ENCODE peak calls at places on chromosome 22, in nine cellular contexts. One of them, this sample, is unnamed.
A peak's percentile ranks its signal among the peaks of the same experiment; 100 is the strongest.

GRCh38 chr22:44399906-44400762 is 87.4 kb upstream of the SHISAL1 start:
- DNase-seq in BE2C: peak; percentile 5
- DNase-seq in heart left ventricle: peak; percentile 11
- DNase-seq in upper lobe of right lung: peak; percentile 45
- DNase-seq in brain microvascular endothelial cell: no peak
- DNase-seq in cardiac muscle cell: no peak
- DNase-seq in mesendoderm: no peak
- DNase-seq in pancreas: no peak
- DNase-seq in MM.1S: no peak
- DNase-seq in this sample: no peak

GRCh38 chr22:46977656-46978343 is 215.3 kb downstream of the TBC1D22A start:
- DNase-seq in BE2C: no peak
- DNase-seq in heart left ventricle: no peak
- DNase-seq in upper lobe of right lung: no peak
- DNase-seq in brain microvascular endothelial cell: no peak
- DNase-seq in cardiac muscle cell: no peak
- DNase-seq in mesendoderm: no peak
- DNase-seq in pancreas: no peak
- DNase-seq in MM.1S: no peak
- DNase-seq in this sample: no peak

GRCh38 chr22:28411125-28411524 is 268.5 kb downstream of the TTC28 start:
- DNase-seq in BE2C: no peak
- DNase-seq in heart left ventricle: no peak
- DNase-seq in upper lobe of right lung: no peak
- DNase-seq in brain microvascular endothelial cell: no peak
- DNase-seq in cardiac muscle cell: no peak
- DNase-seq in mesendoderm: no peak
- DNase-seq in pancreas: no peak
- DNase-seq in MM.1S: no peak
- DNase-seq in this sample: no peak

GRCh38 chr22:38267086-38267485 is 5.7 kb downstream of the TMEM184B start:
- DNase-seq in BE2C: no peak
- DNase-seq in heart left ventricle: peak; percentile 69
- DNase-seq in upper lobe of right lung: no peak
- DNase-seq in brain microvascular endothelial cell: no peak
- DNase-seq in cardiac muscle cell: no peak
- DNase-seq in mesendoderm: no peak
- DNase-seq in pancreas: no peak
- DNase-seq in MM.1S: no peak
- DNase-seq in this sample: no peak

GRCh38 chr22:19105867-19106802 is 16.1 kb downstream of the DGCR2 start:
- DNase-seq in BE2C: peak; percentile 34
- DNase-seq in heart left ventricle: no peak
- DNase-seq in upper lobe of right lung: peak; percentile 63
- DNase-seq in brain microvascular endothelial cell: no peak
- DNase-seq in cardiac muscle cell: no peak
- DNase-seq in mesendoderm: peak; percentile 37
- DNase-seq in pancreas: no peak
- DNase-seq in MM.1S: no peak
- DNase-seq in this sample: no peak

GRCh38 chr22:44698531-44699421 is 3.2 kb upstream of the PRR5 start:
- DNase-seq in BE2C: no peak
- DNase-seq in heart left ventricle: peak; percentile 42
- DNase-seq in upper lobe of right lung: no peak
- DNase-seq in brain microvascular endothelial cell: peak; percentile 57
- DNase-seq in cardiac muscle cell: peak; percentile 57
- DNase-seq in mesendoderm: peak; percentile 91
- DNase-seq in pancreas: no peak
- DNase-seq in MM.1S: no peak
- DNase-seq in this sample: peak; percentile 89

GRCh38 chr22:46537946-46538815 is 761 bp upstream of the CELSR1 start:
- DNase-seq in BE2C: peak; percentile 46
- DNase-seq in heart left ventricle: no peak
- DNase-seq in upper lobe of right lung: peak; percentile 83
- DNase-seq in brain microvascular endothelial cell: peak; percentile 34
- DNase-seq in cardiac muscle cell: peak; percentile 72
- DNase-seq in mesendoderm: peak; percentile 48
- DNase-seq in pancreas: no peak
- DNase-seq in MM.1S: no peak
- DNase-seq in this sample: no peak

GRCh38 chr22:45320326-45320976 is 10.7 kb downstream of the FAM118A start:
- DNase-seq in BE2C: no peak
- DNase-seq in heart left ventricle: no peak
- DNase-seq in upper lobe of right lung: no peak
- DNase-seq in brain microvascular endothelial cell: no peak
- DNase-seq in cardiac muscle cell: no peak
- DNase-seq in mesendoderm: no peak
- DNase-seq in pancreas: no peak
- DNase-seq in MM.1S: no peak
- DNase-seq in this sample: peak; percentile 81

GRCh38 chr22:19739911-19740449 is 16.6 kb downstream of the GP1BB start:
- DNase-seq in BE2C: peak; percentile 52
- DNase-seq in heart left ventricle: no peak
- DNase-seq in upper lobe of right lung: no peak
- DNase-seq in brain microvascular endothelial cell: no peak
- DNase-seq in cardiac muscle cell: no peak
- DNase-seq in mesendoderm: no peak
- DNase-seq in pancreas: no peak
- DNase-seq in MM.1S: no peak
- DNase-seq in this sample: no peak

GRCh38 chr22:43850529-43850928 is 11.8 kb downstream of the SULT4A1 start:
- DNase-seq in BE2C: no peak
- DNase-seq in heart left ventricle: no peak
- DNase-seq in upper lobe of right lung: peak; percentile 45
- DNase-seq in brain microvascular endothelial cell: no peak
- DNase-seq in cardiac muscle cell: no peak
- DNase-seq in mesendoderm: no peak
- DNase-seq in pancreas: no peak
- DNase-seq in MM.1S: no peak
- DNase-seq in this sample: no peak

GRCh38 chr22:17787159-17788022 is 13.1 kb upstream of the BID start:
- DNase-seq in BE2C: no peak
- DNase-seq in heart left ventricle: no peak
- DNase-seq in upper lobe of right lung: no peak
- DNase-seq in brain microvascular endothelial cell: no peak
- DNase-seq in cardiac muscle cell: no peak
- DNase-seq in mesendoderm: no peak
- DNase-seq in pancreas: no peak
- DNase-seq in MM.1S: no peak
- DNase-seq in this sample: no peak

GRCh38 chr22:49678137-49678841 is 149.4 kb downstream of the BRD1 start:
- DNase-seq in BE2C: no peak
- DNase-seq in heart left ventricle: no peak
- DNase-seq in upper lobe of right lung: no peak
- DNase-seq in brain microvascular endothelial cell: no peak
- DNase-seq in cardiac muscle cell: no peak
- DNase-seq in mesendoderm: no peak
- DNase-seq in pancreas: no peak
- DNase-seq in MM.1S: no peak
- DNase-seq in this sample: no peak
- H3K27me3 ChIP-seq in BE2C: peaks cover 33% of the 10 kb centered on the region
- H3K27me3 ChIP-seq in heart left ventricle: peaks cover 35% of the 10 kb centered on the region
- H3K27me3 ChIP-seq in upper lobe of right lung: peaks cover 22% of the 10 kb centered on the region
- H3K27me3 ChIP-seq in brain microvascular endothelial cell: no peaks in the 10 kb centered on the region
- H3K27me3 ChIP-seq in cardiac muscle cell: peaks cover 48% of the 10 kb centered on the region
- H3K27me3 ChIP-seq in mesendoderm: no peaks in the 10 kb centered on the region
- H3K27me3 ChIP-seq in pancreas: peaks cover 12% of the 10 kb centered on the region
- H3K27me3 ChIP-seq in MM.1S: peaks cover 78% of the 10 kb centered on the region
- H3K27me3 ChIP-seq in this sample: peaks cover 57% of the 10 kb centered on the region

GRCh38 chr22:39901519-39902146 is 749 bp downstream of the GRAP2 start:
- DNase-seq in BE2C: no peak
- DNase-seq in heart left ventricle: no peak
- DNase-seq in upper lobe of right lung: no peak
- DNase-seq in brain microvascular endothelial cell: no peak
- DNase-seq in cardiac muscle cell: no peak
- DNase-seq in mesendoderm: no peak
- DNase-seq in pancreas: no peak
- DNase-seq in MM.1S: no peak
- DNase-seq in this sample: no peak
- H3K4me3 ChIP-seq in BE2C: no peak overlapping the region
- H3K4me3 ChIP-seq in heart left ventricle: no peak overlapping the region
- H3K4me3 ChIP-seq in upper lobe of right lung: peak overlapping the region; percentile 31
- H3K4me3 ChIP-seq in brain microvascular endothelial cell: no peak overlapping the region
- H3K4me3 ChIP-seq in cardiac muscle cell: no peak overlapping the region
- H3K4me3 ChIP-seq in mesendoderm: no peak overlapping the region
- H3K4me3 ChIP-seq in pancreas: no peak overlapping the region
- H3K4me3 ChIP-seq in MM.1S: no peak overlapping the region
- H3K4me3 ChIP-seq in this sample: no peak overlapping the region

GRCh38 chr22:33056108-33056507 is 2.1 kb downstream of the SYN3 start:
- DNase-seq in BE2C: no peak
- DNase-seq in heart left ventricle: no peak
- DNase-seq in upper lobe of right lung: no peak
- DNase-seq in brain microvascular endothelial cell: no peak
- DNase-seq in cardiac muscle cell: no peak
- DNase-seq in mesendoderm: no peak
- DNase-seq in pancreas: no peak
- DNase-seq in MM.1S: no peak
- DNase-seq in this sample: no peak
- H3K27me3 ChIP-seq in BE2C: peaks cover 31% of the 10 kb centered on the region
- H3K27me3 ChIP-seq in heart left ventricle: peaks cover 85% of the 10 kb centered on the region
- H3K27me3 ChIP-seq in upper lobe of right lung: peaks cover 77% of the 10 kb centered on the region
- H3K27me3 ChIP-seq in brain microvascular endothelial cell: peaks cover 29% of the 10 kb centered on the region
- H3K27me3 ChIP-seq in cardiac muscle cell: peaks cover 18% of the 10 kb centered on the region
- H3K27me3 ChIP-seq in mesendoderm: no peaks in the 10 kb centered on the region
- H3K27me3 ChIP-seq in pancreas: peaks cover 23% of the 10 kb centered on the region
- H3K27me3 ChIP-seq in MM.1S: peaks cover 16% of the 10 kb centered on the region
- H3K27me3 ChIP-seq in this sample: peaks cover 5% of the 10 kb centered on the region

GRCh38 chr22:21044931-21045584 is 688 bp upstream of the LRRC74B start:
- DNase-seq in BE2C: peak; percentile 89
- DNase-seq in heart left ventricle: no peak
- DNase-seq in upper lobe of right lung: peak; percentile 63
- DNase-seq in brain microvascular endothelial cell: peak; percentile 93
- DNase-seq in cardiac muscle cell: no peak
- DNase-seq in mesendoderm: peak; percentile 76
- DNase-seq in pancreas: no peak
- DNase-seq in MM.1S: no peak
- DNase-seq in this sample: peak; percentile 85
- H3K4me3 ChIP-seq in BE2C: peak overlapping the region; percentile 60
- H3K4me3 ChIP-seq in heart left ventricle: peak overlapping the region; percentile 41
- H3K4me3 ChIP-seq in upper lobe of right lung: peak overlapping the region; percentile 34
- H3K4me3 ChIP-seq in brain microvascular endothelial cell: peak overlapping the region; percentile 43
- H3K4me3 ChIP-seq in cardiac muscle cell: peak overlapping the region; percentile 36
- H3K4me3 ChIP-seq in mesendoderm: no peak overlapping the region
- H3K4me3 ChIP-seq in pancreas: peak overlapping the region; percentile 33
- H3K4me3 ChIP-seq in MM.1S: peak overlapping the region; percentile 67
- H3K4me3 ChIP-seq in this sample: peak overlapping the region; percentile 28

GRCh38 chr22:36691488-36691887 is 12.1 kb downstream of the CACNG2 start:
- DNase-seq in BE2C: no peak
- DNase-seq in heart left ventricle: no peak
- DNase-seq in upper lobe of right lung: no peak
- DNase-seq in brain microvascular endothelial cell: no peak
- DNase-seq in cardiac muscle cell: no peak
- DNase-seq in mesendoderm: no peak
- DNase-seq in pancreas: no peak
- DNase-seq in MM.1S: no peak
- DNase-seq in this sample: no peak

GRCh38 chr22:36682835-36683234 is 20.7 kb downstream of the CACNG2 start:
- DNase-seq in BE2C: no peak
- DNase-seq in heart left ventricle: no peak
- DNase-seq in upper lobe of right lung: no peak
- DNase-seq in brain microvascular endothelial cell: no peak
- DNase-seq in cardiac muscle cell: no peak
- DNase-seq in mesendoderm: no peak
- DNase-seq in pancreas: no peak
- DNase-seq in MM.1S: no peak
- DNase-seq in this sample: no peak

GRCh38 chr22:36692280-36692679 is 11.3 kb downstream of the CACNG2 start:
- DNase-seq in BE2C: no peak
- DNase-seq in heart left ventricle: no peak
- DNase-seq in upper lobe of right lung: no peak
- DNase-seq in brain microvascular endothelial cell: no peak
- DNase-seq in cardiac muscle cell: no peak
- DNase-seq in mesendoderm: no peak
- DNase-seq in pancreas: no peak
- DNase-seq in MM.1S: no peak
- DNase-seq in this sample: no peak

GRCh38 chr22:36689583-36689982 is 14.0 kb downstream of the CACNG2 start:
- DNase-seq in BE2C: no peak
- DNase-seq in heart left ventricle: no peak
- DNase-seq in upper lobe of right lung: no peak
- DNase-seq in brain microvascular endothelial cell: no peak
- DNase-seq in cardiac muscle cell: no peak
- DNase-seq in mesendoderm: peak; percentile 6
- DNase-seq in pancreas: no peak
- DNase-seq in MM.1S: no peak
- DNase-seq in this sample: no peak

GRCh38 chr22:36687516-36687915 is 16.0 kb downstream of the CACNG2 start:
- DNase-seq in BE2C: no peak
- DNase-seq in heart left ventricle: no peak
- DNase-seq in upper lobe of right lung: no peak
- DNase-seq in brain microvascular endothelial cell: no peak
- DNase-seq in cardiac muscle cell: no peak
- DNase-seq in mesendoderm: peak; percentile 18
- DNase-seq in pancreas: no peak
- DNase-seq in MM.1S: no peak
- DNase-seq in this sample: no peak
- H3K27me3 ChIP-seq in BE2C: no peaks in the 10 kb centered on the region
- H3K27me3 ChIP-seq in heart left ventricle: peaks cover 82% of the 10 kb centered on the region
- H3K27me3 ChIP-seq in upper lobe of right lung: peaks cover 80% of the 10 kb centered on the region
- H3K27me3 ChIP-seq in brain microvascular endothelial cell: peaks cover 26% of the 10 kb centered on the region
- H3K27me3 ChIP-seq in cardiac muscle cell: peaks cover 11% of the 10 kb centered on the region
- H3K27me3 ChIP-seq in mesendoderm: no peaks in the 10 kb centered on the region
- H3K27me3 ChIP-seq in pancreas: no peaks in the 10 kb centered on the region
- H3K27me3 ChIP-seq in MM.1S: peaks cover 100% of the 10 kb centered on the region
- H3K27me3 ChIP-seq in this sample: peaks cover 2% of the 10 kb centered on the region

DNA sequence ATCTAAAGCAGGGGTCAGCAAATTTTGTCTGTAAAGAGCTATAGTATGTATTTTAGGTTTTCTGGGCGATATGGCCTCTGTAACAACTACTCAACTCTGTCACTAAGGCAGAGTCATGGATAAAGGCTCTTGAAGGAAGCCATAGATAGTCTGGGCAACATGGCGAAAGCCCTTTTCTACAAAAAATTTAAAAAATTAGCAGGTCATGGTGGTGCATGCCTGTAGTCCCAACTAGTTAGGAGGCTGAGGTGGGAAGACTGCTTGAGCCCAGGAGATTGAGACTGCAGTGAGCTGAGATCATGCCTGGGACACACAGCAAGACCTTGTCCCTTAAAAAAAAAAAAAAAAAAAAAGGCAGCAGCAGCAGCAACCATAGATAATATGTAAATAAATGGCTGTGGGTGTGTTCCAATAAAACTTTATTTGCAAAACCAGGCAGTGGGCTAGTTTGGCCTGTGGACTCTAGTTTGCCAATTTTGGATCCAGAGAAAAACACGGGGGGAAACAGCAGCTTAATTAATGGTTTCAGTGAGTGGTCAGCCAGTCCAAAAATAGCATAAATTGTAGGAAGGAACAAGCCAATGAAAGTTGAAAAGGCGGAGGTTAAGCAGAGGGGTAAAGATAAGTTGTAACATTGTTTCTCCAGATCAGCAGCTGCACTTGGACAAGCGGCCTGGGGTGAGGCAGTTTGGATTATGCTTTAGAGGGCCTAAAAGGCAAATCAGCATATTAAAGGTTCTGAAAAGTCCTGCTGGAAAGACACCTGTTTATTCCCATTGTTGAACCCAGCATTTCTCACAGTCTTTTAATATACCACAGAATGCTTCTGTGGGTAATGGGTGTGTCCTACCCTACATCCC is 62.6 kb downstream of the KIAA1671 start:
- DNase-seq in BE2C: no peak
- DNase-seq in heart left ventricle: no peak
- DNase-seq in upper lobe of right lung: no peak
- DNase-seq in brain microvascular endothelial cell: no peak
- DNase-seq in cardiac muscle cell: peak; percentile 45
- DNase-seq in mesendoderm: no peak
- DNase-seq in pancreas: no peak
- DNase-seq in MM.1S: no peak
- DNase-seq in this sample: no peak
- H3K4me3 ChIP-seq in BE2C: no peak overlapping the region
- H3K4me3 ChIP-seq in heart left ventricle: no peak overlapping the region
- H3K4me3 ChIP-seq in upper lobe of right lung: no peak overlapping the region
- H3K4me3 ChIP-seq in brain microvascular endothelial cell: no peak overlapping the region
- H3K4me3 ChIP-seq in cardiac muscle cell: no peak overlapping the region
- H3K4me3 ChIP-seq in mesendoderm: no peak overlapping the region
- H3K4me3 ChIP-seq in pancreas: no peak overlapping the region
- H3K4me3 ChIP-seq in MM.1S: no peak overlapping the region
- H3K4me3 ChIP-seq in this sample: no peak overlapping the region

This sample was measured in MG63.